ENCODE peak calls at places on chromosomes 7 and 10, in ten cellular contexts. W is AG04450, K is PC-3, Y is fibroblast of the aortic adventitia, M is A549, U is foreskin fibroblast, X is epithelial cell of proximal tubule, V is cardiac fibroblast, Z is thoracic aorta, S is esophagus squamous epithelium. C is an unnamed sample.

GRCh38 chr10:14779053-14779649 is 4.5 kb upstream of the FAM107B start:
- DNase-seq in W (peak; percentile 59), K (peak; percentile 69), Y (peak; percentile 37), M (peak; percentile 18), U (peak; percentile 50), X (no peak), V (peak; percentile 12), Z (no peak), S (no peak), C (no peak)

GRCh38 chr7:55171157-55171556 is 152.3 kb downstream of the EGFR start:
- DNase-seq in W (no peak), K (no peak), Y (no peak), M (no peak), U (no peak), X (no peak), V (no peak), Z (no peak), S (no peak), C (no peak)

GRCh38 chr7:116041615-116042014 is 11.1 kb upstream of the TFEC start:
- DNase-seq in W (no peak), K (no peak), Y (no peak), M (no peak), U (no peak), X (no peak), V (no peak), Z (no peak), S (no peak), C (no peak)

GRCh38 chr7:138125598-138126111 is 49.4 kb downstream of the AKR1D1 start:
- DNase-seq in W (no peak), K (peak; percentile 79), Y (no peak), M (peak; percentile 11), U (peak; percentile 3), X (peak; percentile 92), V (no peak), Z (no peak), S (no peak), C (no peak)

GRCh38 chr10:103145860-103146466 is 47.1 kb downstream of the NT5C2 start:
- DNase-seq in W (peak; percentile 67), K (peak; percentile 52), Y (peak; percentile 97), M (no peak), U (peak; percentile 96), X (peak; percentile 36), V (peak; percentile 97), Z (peak; percentile 33), S (no peak), C (peak; percentile 98)

GRCh38 chr7:2979951-2980350 is 63.7 kb downstream of the CARD11 start:
- DNase-seq in W (no peak), K (no peak), Y (no peak), M (no peak), U (no peak), X (no peak), V (no peak), Z (no peak), S (no peak), C (no peak)

GRCh38 chr7:38318803-38319416 is 45.5 kb upstream of the TARP start:
- DNase-seq in W (peak; percentile 51), K (peak; percentile 73), Y (peak; percentile 85), M (peak; percentile 61), U (peak; percentile 74), X (peak; percentile 50), V (peak; percentile 82), Z (no peak), S (no peak), C (peak; percentile 67)

GRCh38 chr10:75101416-75102251 is 9.8 kb upstream of the SAMD8 start:
- DNase-seq in W (no peak), K (no peak), Y (no peak), M (no peak), U (no peak), X (no peak), V (no peak), Z (no peak), S (no peak), C (no peak)

GRCh38 chr10:8403711-8404371 is 349.4 kb downstream of the GATA3 start:
- DNase-seq in W (no peak), K (no peak), Y (no peak), M (no peak), U (no peak), X (no peak), V (no peak), Z (no peak), S (no peak), C (no peak)

GRCh38 chr7:23044581-23044980 is 30.7 kb upstream of the HYCC1 start:
- DNase-seq in W (no peak), K (no peak), Y (no peak), M (no peak), U (no peak), X (no peak), V (no peak), Z (no peak), S (no peak), C (no peak)

GRCh38 chr10:73931767-73932624 is 21.1 kb downstream of the PLAU start:
- DNase-seq in W (no peak), K (peak; percentile 100), Y (no peak), M (peak; percentile 72), U (no peak), X (no peak), V (no peak), Z (no peak), S (no peak), C (no peak)

DNA sequence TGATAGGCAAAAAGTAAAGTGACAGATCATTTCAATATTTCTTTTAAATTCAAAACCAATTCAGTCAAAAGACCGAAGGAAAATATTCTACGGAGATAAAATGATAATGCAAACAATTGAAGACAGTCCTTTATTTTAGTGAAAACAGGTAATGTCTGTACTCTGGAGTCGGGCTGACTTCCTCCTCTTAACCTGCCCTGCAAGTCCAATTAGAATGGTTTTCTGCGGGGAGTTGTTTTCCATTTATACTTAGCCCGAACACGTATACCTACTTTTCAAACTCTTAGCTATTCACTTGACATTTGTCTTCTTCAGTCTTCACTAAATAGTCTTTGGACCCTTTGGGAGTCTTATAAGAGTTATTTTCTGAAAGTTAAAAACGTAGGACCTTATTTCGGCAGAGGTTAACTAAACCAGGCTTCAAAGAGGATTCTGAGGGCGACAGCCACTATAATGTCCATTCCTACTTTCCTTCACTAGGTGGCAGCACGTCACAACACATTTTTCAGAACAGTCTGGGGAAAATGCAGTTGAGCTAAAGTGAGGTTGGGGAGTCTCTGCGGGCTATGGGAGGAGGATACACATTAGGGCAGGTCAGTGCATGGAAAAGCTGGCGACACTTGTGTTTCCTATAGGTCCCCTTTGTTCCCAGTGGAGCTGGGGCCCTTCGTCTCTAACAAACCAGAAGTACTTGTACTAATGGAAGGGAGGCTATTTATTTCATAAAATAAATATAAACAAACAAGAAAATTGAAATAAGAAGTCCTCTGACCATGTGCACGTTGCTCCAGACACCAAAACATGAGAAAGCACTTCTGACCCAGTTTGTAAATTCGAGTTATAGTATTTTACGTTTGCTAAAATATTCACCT is 471.9 kb downstream of the KCNMA1 start:
- DNase-seq in W (no peak), K (peak; percentile 100), Y (peak; percentile 79), M (peak; percentile 40), U (peak; percentile 87), X (no peak), V (peak; percentile 69), Z (no peak), S (no peak), C (peak; percentile 65)
- H3K4me3 ChIP-seq in W (no peak overlapping the region), K (peak overlapping the region; percentile 43), Y (no peak overlapping the region), M (no peak overlapping the region), U (no peak overlapping the region), X (no peak overlapping the region), V (no peak overlapping the region), Z (peak overlapping the region; percentile 63), S (peak overlapping the region; percentile 29), C (no peak overlapping the region)

DNA sequence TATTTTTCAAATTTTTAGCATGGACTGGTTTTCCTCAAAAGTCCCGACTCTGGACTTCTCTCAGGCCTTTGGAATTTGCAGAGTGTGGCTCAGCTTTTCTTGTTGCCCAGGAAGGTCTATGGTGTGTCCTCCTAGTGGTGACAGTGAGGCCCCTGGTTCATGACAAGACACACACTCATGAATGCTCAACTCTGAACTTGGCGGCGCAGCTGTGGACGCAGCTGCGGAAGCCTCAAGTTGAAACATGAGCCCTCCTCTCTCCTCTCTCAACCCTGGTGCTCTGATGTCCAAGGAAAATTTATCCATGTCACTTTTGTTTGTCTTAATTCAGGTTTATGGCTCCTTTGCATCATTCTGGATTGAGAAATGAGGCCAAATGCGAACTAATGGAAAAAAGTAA is 183.9 kb downstream of the HECW1 start:
- DNase-seq in W (peak; percentile 27), K (no peak), Y (no peak), M (peak; percentile 18), U (no peak), X (no peak), V (no peak), Z (no peak), S (no peak), C (no peak)
- TF ChIP-seq CTCF in W (peak; percentile 24), K (no peak), Y (no peak), M (no peak), U (no peak), X (peak; percentile 16), V (peak; percentile 9), Z (no peak), S (no peak), C (peak; percentile 2)

DNA sequence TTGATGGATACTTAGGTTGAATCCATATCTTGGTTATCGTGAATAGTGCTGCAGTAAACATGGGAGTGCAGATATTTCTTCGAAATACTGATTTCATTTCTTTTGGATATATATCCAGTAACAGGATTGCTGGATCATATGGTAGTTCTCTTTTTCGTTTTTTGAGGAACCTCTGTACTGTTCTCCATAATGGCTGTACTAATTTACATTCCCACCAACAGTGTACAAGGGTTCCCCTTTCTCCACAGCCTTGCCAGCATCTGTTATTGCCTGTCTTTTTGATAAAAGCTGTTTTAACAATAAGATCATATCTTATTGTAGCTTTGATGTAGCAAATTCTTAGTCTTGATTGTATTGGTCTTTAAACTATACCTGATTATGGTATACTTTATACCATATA is 45.3 kb downstream of the ZNRF2 start:
- DNase-seq in W (no peak), K (no peak), Y (no peak), M (no peak), U (no peak), X (no peak), V (no peak), Z (no peak), S (no peak), C (no peak)
- H3K4me3 ChIP-seq in W (no peak overlapping the region), K (no peak overlapping the region), Y (no peak overlapping the region), M (no peak overlapping the region), U (no peak overlapping the region), X (no peak overlapping the region), V (no peak overlapping the region), Z (no peak overlapping the region), S (no peak overlapping the region), C (no peak overlapping the region)

GRCh38 chr10:124093076-124093773 is at the start of gene CHST15:
- DNase-seq in W (no peak), K (peak; percentile 83), Y (peak; percentile 28), M (peak; percentile 79), U (peak; percentile 79), X (peak; percentile 16), V (peak; percentile 66), Z (no peak), S (no peak), C (peak; percentile 3)

GRCh38 chr10:124091646-124092269 is 1.6 kb downstream of the CHST15 start:
- DNase-seq in W (no peak), K (no peak), Y (no peak), M (peak; percentile 21), U (peak; percentile 49), X (no peak), V (peak; percentile 39), Z (no peak), S (no peak), C (no peak)

GRCh38 chr10:124090630-124091209 is 2.7 kb downstream of the CHST15 start:
- DNase-seq in W (no peak), K (peak; percentile 56), Y (no peak), M (no peak), U (no peak), X (no peak), V (no peak), Z (no peak), S (no peak), C (no peak)

GRCh38 chr10:124094419-124094785 is 1.0 kb upstream of the CHST15 start:
- DNase-seq in W (no peak), K (no peak), Y (no peak), M (no peak), U (no peak), X (no peak), V (no peak), Z (no peak), S (no peak), C (no peak)

GRCh38 chr10:124092270-124093075 is 925 bp downstream of the CHST15 start:
- DNase-seq in W (no peak), K (peak; percentile 30), Y (no peak), M (peak; percentile 62), U (peak; percentile 67), X (no peak), V (peak; percentile 47), Z (no peak), S (peak; percentile 53), C (no peak)
- TF ChIP-seq CTCF in W (no peak), K (peak; percentile 32), Y (no peak), M (peak; percentile 26), U (no peak), X (peak; percentile 15), V (no peak), Z (no peak), S (no peak), C (no peak)